ENCODE peak calls at places on chromosomes 5 and 9, in seven cellular contexts. D is KBM-7, V is suprapubic skin, G is tibial nerve, F is fibroblast of lung, L is glomerular endothelial cell, E is EL. N is an unnamed sample.

GRCh38 chr9:95003694-95004451 is 277.4 kb downstream of the AOPEP start:
- DNase-seq in D (peak; percentile 45), L (no peak), G (peak; percentile 56), F (peak; percentile 49), E (peak; percentile 58), V (no peak), N (peak; percentile 73)

GRCh38 chr9:124363326-124364096 is 51.7 kb downstream of the PSMB7 start:
- DNase-seq in F (no peak), G (no peak), D (no peak), E (no peak), L (no peak), V (no peak), N (no peak)

GRCh38 chr5:178117911-178118310 is 4.6 kb downstream of the N4BP3 start:
- DNase-seq in D (no peak), F (no peak), E (no peak), V (no peak), L (no peak), G (no peak), N (no peak)

GRCh38 chr5:90381213-90381929 is 28.2 kb downstream of the CETN3 start:
- DNase-seq in F (no peak), D (peak; percentile 13), L (no peak), E (no peak), G (no peak), V (no peak), N (no peak)

GRCh38 chr5:65837139-65837538 is 89.2 kb upstream of the ERBIN start:
- DNase-seq in V (no peak), F (peak; percentile 83), E (peak; percentile 80), G (no peak), D (no peak), L (no peak), N (no peak)

GRCh38 chr5:56900395-56900794 is 9.0 kb upstream of the SETD9 start:
- DNase-seq in D (no peak), F (no peak), E (peak; percentile 47), G (no peak), L (no peak), V (no peak), N (peak; percentile 42)

GRCh38 chr9:136512651-136513066 is 29.8 kb upstream of the SEC16A start:
- DNase-seq in D (no peak), E (no peak), V (no peak), G (no peak), F (no peak), L (no peak), N (peak; percentile 54)

GRCh38 chr9:117734082-117734481 is 29.9 kb downstream of the TLR4 start:
- DNase-seq in V (no peak), L (no peak), F (no peak), G (no peak), E (no peak), D (no peak), N (no peak)

GRCh38 chr9:109799792-109800191 is 19.8 kb downstream of the PALM2AKAP2 start:
- DNase-seq in L (no peak), E (peak; percentile 77), D (no peak), F (peak; percentile 72), G (no peak), V (no peak), N (no peak)

GRCh38 chr5:165404917-165405316 is 1899.5 kb downstream of the MAT2B start:
- DNase-seq in L (no peak), F (no peak), D (no peak), V (no peak), G (no peak), E (no peak), N (no peak)

GRCh38 chr9:128153117-128153946 is 4.1 kb downstream of the LCN2 start:
- DNase-seq in E (no peak), G (no peak), D (no peak), L (no peak), V (peak; percentile 56), F (no peak), N (no peak)

GRCh38 chr5:108260105-108260857 is 121.6 kb downstream of the FBXL17 start:
- DNase-seq in L (peak; percentile 84), F (peak; percentile 87), G (peak; percentile 82), E (peak; percentile 78), V (peak; percentile 70), D (peak; percentile 86), N (peak; percentile 89)

GRCh38 chr5:93956006-93956405 is 214.6 kb upstream of the POU5F2 start:
- DNase-seq in F (no peak), E (no peak), D (no peak), L (no peak), V (no peak), G (no peak), N (no peak)

GRCh38 chr5:73834693-73835092 is 208.7 kb downstream of the ARHGEF28 start:
- DNase-seq in L (no peak), E (no peak), V (no peak), D (no peak), G (no peak), F (no peak), N (no peak)

GRCh38 chr5:55918097-55919035 is 67.2 kb downstream of the IL31RA start:
- DNase-seq in G (no peak), F (no peak), D (no peak), L (no peak), E (no peak), V (no peak), N (no peak)